ENCODE peak calls at places on chromosomes 12 and 14, in seven cellular contexts. H is HEK293T; V is activated naive CD4-positive, alpha-beta T cell treated with Interleukin-2 at 50 U/mL for 16 hours; S is caudate nucleus; F is non-pigmented ciliary epithelial cell; R is GM19239; J is left lung. Z is an unnamed sample.

GRCh38 chr12:113194971-113195391 is 9.5 kb downstream of the RITA1 start:
- DNase-seq in H (no peak), V (no peak), S (no peak), F (no peak), R (no peak), J (no peak), Z (peak)

GRCh38 chr12:67217647-67218046 is 51.5 kb upstream of the CAND1 start:
- DNase-seq in H (no peak), V (no peak), S (no peak), F (no peak), R (no peak), J (no peak), Z (no peak)

GRCh38 chr12:104575442-104575841 is 118.7 kb downstream of the CHST11 start:
- DNase-seq in H (no peak), V (no peak), S (no peak), F (no peak), R (no peak), J (no peak), Z (no peak)

GRCh38 chr14:22394616-22395015 is 194.4 kb downstream of the DAD1 start:
- DNase-seq in H (no peak), V (no peak), S (no peak), F (no peak), R (no peak), J (no peak), Z (no peak)

GRCh38 chr12:104958009-104958945 is at the start of gene SLC41A2:
- DNase-seq in H (peak), V (peak), S (peak), F (peak), R (peak), J (peak), Z (peak)

GRCh38 chr14:58272589-58273372 is 25.6 kb upstream of the ARID4A start:
- DNase-seq in H (peak), V (no peak), S (no peak), F (no peak), R (no peak), J (no peak), Z (no peak)

GRCh38 chr14:69985456-69985855 is 106.2 kb downstream of the SMOC1 start:
- DNase-seq in H (no peak), V (no peak), S (no peak), F (peak), R (no peak), J (no peak), Z (no peak)

GRCh38 chr14:73026243-73026844 is 562 bp downstream of the ZFYVE1 start:
- DNase-seq in H (no peak), V (peak), S (no peak), F (no peak), R (no peak), J (no peak), Z (no peak)

GRCh38 chr12:126899926-126900792 is 1366.8 kb upstream of the TMEM132C start:
- DNase-seq in H (no peak), V (no peak), S (no peak), F (no peak), R (no peak), J (no peak), Z (no peak)

GRCh38 chr12:48869191-48869590 is 3.5 kb upstream of the RND1 start:
- DNase-seq in H (no peak), V (no peak), S (no peak), F (no peak), R (no peak), J (no peak), Z (no peak)

GRCh38 chr12:71392521-71393145 is 47.0 kb upstream of the LGR5 start:
- DNase-seq in H (peak), V (no peak), S (no peak), F (peak), R (peak), J (no peak), Z (peak)

GRCh38 chr14:88941414-88941813 is 117.0 kb downstream of the TTC8 start:
- DNase-seq in H (no peak), V (no peak), S (no peak), F (no peak), R (no peak), J (no peak), Z (no peak)

GRCh38 chr12:56020437-56021189 is at the start of gene IKZF4:
- DNase-seq in H (no peak), V (peak), S (no peak), F (no peak), R (no peak), J (no peak), Z (peak)

GRCh38 chr12:77058740-77059139 is 6.6 kb downstream of the E2F7 start:
- DNase-seq in H (no peak), V (no peak), S (no peak), F (no peak), R (no peak), J (no peak), Z (no peak)

GRCh38 chr12:117098361-117099217 is 627 bp downstream of the TESC start:
- DNase-seq in H (peak), V (peak), S (no peak), F (no peak), R (peak), J (peak), Z (no peak)

GRCh38 chr14:85487215-85487614 is 42.7 kb upstream of the FLRT2 start:
- DNase-seq in H (no peak), V (no peak), S (no peak), F (no peak), R (no peak), J (no peak), Z (no peak)

GRCh38 chr14:20988717-20989116 is 1.1 kb upstream of the METTL17 start:
- DNase-seq in H (no peak), V (no peak), S (no peak), F (no peak), R (no peak), J (no peak), Z (no peak)

GRCh38 chr14:64293976-64294671 is at the start of gene ESR2:
- DNase-seq in H (peak), V (peak), S (no peak), F (no peak), R (peak), J (peak), Z (peak)

GRCh38 chr14:61080591-61081010 is 99.6 kb downstream of the SLC38A6 start:
- DNase-seq in H (no peak), V (no peak), S (no peak), F (peak), R (no peak), J (no peak), Z (no peak)

GRCh38 chr14:104638190-104638589 is 33.6 kb upstream of the TMEM179 start:
- DNase-seq in H (no peak), V (no peak), S (no peak), F (no peak), R (no peak), J (no peak), Z (no peak)

GRCh38 chr14:32998433-32998832 is 59.8 kb downstream of the NPAS3 start:
- DNase-seq in H (no peak), V (no peak), S (no peak), F (peak), R (no peak), J (no peak), Z (peak)

GRCh38 chr12:94289551-94290312 is 141.4 kb downstream of the PLXNC1 start:
- DNase-seq in H (no peak), V (no peak), S (no peak), F (peak), R (no peak), J (no peak), Z (no peak)

GRCh38 chr12:128810182-128811127 is 13.3 kb downstream of the SLC15A4 start:
- DNase-seq in H (no peak), V (no peak), S (no peak), F (no peak), R (no peak), J (no peak), Z (peak)

GRCh38 chr14:30129795-30130194 is 202.1 kb upstream of the PRKD1 start:
- DNase-seq in H (no peak), V (no peak), S (no peak), F (no peak), R (no peak), J (no peak), Z (no peak)

GRCh38 chr14:69135133-69135532 is 17.8 kb downstream of the DCAF5 start:
- DNase-seq in H (no peak), V (no peak), S (no peak), F (no peak), R (no peak), J (no peak), Z (no peak)

GRCh38 chr14:53304726-53305381 is 151.7 kb upstream of the DDHD1 start:
- DNase-seq in H (no peak), V (no peak), S (no peak), F (peak), R (no peak), J (no peak), Z (no peak)

GRCh38 chr12:2751686-2752085 is 43.1 kb upstream of the FKBP4 start:
- DNase-seq in H (no peak), V (no peak), S (no peak), F (no peak), R (no peak), J (no peak), Z (peak)

GRCh38 chr12:28507867-28508266 is 317.6 kb downstream of the CCDC91 start:
- DNase-seq in H (no peak), V (no peak), S (no peak), F (no peak), R (no peak), J (no peak), Z (no peak)

GRCh38 chr12:103677341-103677740 is 90.3 kb downstream of the STAB2 start:
- DNase-seq in H (no peak), V (no peak), S (no peak), F (no peak), R (no peak), J (no peak), Z (no peak)

GRCh38 chr14:69666698-69667211 is 55.4 kb downstream of the SUSD6 start:
- DNase-seq in H (no peak), V (no peak), S (no peak), F (no peak), R (no peak), J (no peak), Z (no peak)

GRCh38 chr12:105445261-105446015 is 114.9 kb downstream of the C12orf75 start:
- DNase-seq in H (no peak), V (no peak), S (no peak), F (peak), R (no peak), J (no peak), Z (no peak)